ENCODE peak calls at places on chromosomes 6 and 20, in ten cellular contexts. One of them, this sample, is unnamed.

GRCh38 chr6:90261801-90262200 is 34.8 kb downstream of the BACH2 start:
- DNase-seq in spleen: no peak
- DNase-seq in GM12891: no peak
- DNase-seq in GM23338: no peak
- DNase-seq in H1: no peak
- DNase-seq in SK-N-SH: no peak
- DNase-seq in stomach: no peak
- DNase-seq in sigmoid colon: no peak
- DNase-seq in HCT116: no peak
- DNase-seq in GM12892: no peak
- DNase-seq in this sample: no peak

GRCh38 chr6:99611148-99611547 is 4.5 kb downstream of the PRDM13 start:
- DNase-seq in spleen: no peak
- DNase-seq in GM12891: no peak
- DNase-seq in GM23338: peak
- DNase-seq in H1: no peak
- DNase-seq in SK-N-SH: no peak
- DNase-seq in stomach: no peak
- DNase-seq in sigmoid colon: no peak
- DNase-seq in HCT116: no peak
- DNase-seq in GM12892: no peak
- DNase-seq in this sample: no peak

GRCh38 chr20:5829241-5829809 is 79.1 kb downstream of the SHLD1 start:
- DNase-seq in spleen: no peak
- DNase-seq in GM12891: no peak
- DNase-seq in GM23338: no peak
- DNase-seq in H1: no peak
- DNase-seq in SK-N-SH: peak
- DNase-seq in stomach: no peak
- DNase-seq in sigmoid colon: no peak
- DNase-seq in HCT116: no peak
- DNase-seq in GM12892: no peak
- DNase-seq in this sample: no peak

GRCh38 chr6:110731898-110732297 is 83.4 kb downstream of the CDK19 start:
- DNase-seq in spleen: no peak
- DNase-seq in GM12891: no peak
- DNase-seq in GM23338: peak
- DNase-seq in H1: no peak
- DNase-seq in SK-N-SH: no peak
- DNase-seq in stomach: no peak
- DNase-seq in sigmoid colon: no peak
- DNase-seq in HCT116: no peak
- DNase-seq in GM12892: no peak
- DNase-seq in this sample: no peak

GRCh38 chr6:112018619-112019416 is 35.1 kb upstream of the CCN6 start:
- DNase-seq in spleen: no peak
- DNase-seq in GM12891: no peak
- DNase-seq in GM23338: no peak
- DNase-seq in H1: no peak
- DNase-seq in SK-N-SH: peak
- DNase-seq in stomach: peak
- DNase-seq in sigmoid colon: no peak
- DNase-seq in HCT116: no peak
- DNase-seq in GM12892: no peak
- DNase-seq in this sample: peak

GRCh38 chr6:130473886-130474285 is 108.1 kb downstream of the TMEM200A start:
- DNase-seq in spleen: no peak
- DNase-seq in GM12891: no peak
- DNase-seq in GM23338: no peak
- DNase-seq in H1: no peak
- DNase-seq in SK-N-SH: no peak
- DNase-seq in stomach: no peak
- DNase-seq in sigmoid colon: no peak
- DNase-seq in HCT116: no peak
- DNase-seq in GM12892: no peak
- DNase-seq in this sample: no peak

GRCh38 chr20:19008497-19008896 is 194.9 kb downstream of the SCP2D1 start:
- DNase-seq in spleen: no peak
- DNase-seq in GM12891: no peak
- DNase-seq in GM23338: peak
- DNase-seq in H1: no peak
- DNase-seq in SK-N-SH: no peak
- DNase-seq in stomach: no peak
- DNase-seq in sigmoid colon: no peak
- DNase-seq in HCT116: no peak
- DNase-seq in GM12892: no peak
- DNase-seq in this sample: no peak

GRCh38 chr6:108119212-108120141 is 44.9 kb upstream of the OSTM1 start:
- DNase-seq in spleen: no peak
- DNase-seq in GM12891: no peak
- DNase-seq in GM23338: peak
- DNase-seq in H1: peak
- DNase-seq in SK-N-SH: peak
- DNase-seq in stomach: no peak
- DNase-seq in sigmoid colon: no peak
- DNase-seq in HCT116: no peak
- DNase-seq in GM12892: no peak
- DNase-seq in this sample: no peak

GRCh38 chr6:27867941-27868705 is 44.1 kb downstream of the OR2B2 start:
- DNase-seq in spleen: no peak
- DNase-seq in GM12891: no peak
- DNase-seq in GM23338: no peak
- DNase-seq in H1: peak
- DNase-seq in SK-N-SH: no peak
- DNase-seq in stomach: no peak
- DNase-seq in sigmoid colon: no peak
- DNase-seq in HCT116: no peak
- DNase-seq in GM12892: no peak
- DNase-seq in this sample: no peak

GRCh38 chr6:27870486-27870885 is 41.7 kb downstream of the OR2B2 start:
- DNase-seq in spleen: no peak
- DNase-seq in GM12891: no peak
- DNase-seq in GM23338: no peak
- DNase-seq in H1: no peak
- DNase-seq in SK-N-SH: no peak
- DNase-seq in stomach: no peak
- DNase-seq in sigmoid colon: no peak
- DNase-seq in HCT116: no peak
- DNase-seq in GM12892: no peak
- DNase-seq in this sample: no peak

GRCh38 chr6:27872634-27873028 is 39.6 kb downstream of the OR2B2 start:
- DNase-seq in spleen: no peak
- DNase-seq in GM12891: no peak
- DNase-seq in GM23338: no peak
- DNase-seq in H1: peak
- DNase-seq in SK-N-SH: no peak
- DNase-seq in stomach: no peak
- DNase-seq in sigmoid colon: no peak
- DNase-seq in HCT116: no peak
- DNase-seq in GM12892: no peak
- DNase-seq in this sample: no peak

GRCh38 chr6:27871919-27872633 is 40.1 kb downstream of the OR2B2 start:
- DNase-seq in spleen: peak
- DNase-seq in GM12891: peak
- DNase-seq in GM23338: peak
- DNase-seq in H1: peak
- DNase-seq in SK-N-SH: peak
- DNase-seq in stomach: peak
- DNase-seq in sigmoid colon: peak
- DNase-seq in HCT116: no peak
- DNase-seq in GM12892: peak
- DNase-seq in this sample: peak

DNA sequence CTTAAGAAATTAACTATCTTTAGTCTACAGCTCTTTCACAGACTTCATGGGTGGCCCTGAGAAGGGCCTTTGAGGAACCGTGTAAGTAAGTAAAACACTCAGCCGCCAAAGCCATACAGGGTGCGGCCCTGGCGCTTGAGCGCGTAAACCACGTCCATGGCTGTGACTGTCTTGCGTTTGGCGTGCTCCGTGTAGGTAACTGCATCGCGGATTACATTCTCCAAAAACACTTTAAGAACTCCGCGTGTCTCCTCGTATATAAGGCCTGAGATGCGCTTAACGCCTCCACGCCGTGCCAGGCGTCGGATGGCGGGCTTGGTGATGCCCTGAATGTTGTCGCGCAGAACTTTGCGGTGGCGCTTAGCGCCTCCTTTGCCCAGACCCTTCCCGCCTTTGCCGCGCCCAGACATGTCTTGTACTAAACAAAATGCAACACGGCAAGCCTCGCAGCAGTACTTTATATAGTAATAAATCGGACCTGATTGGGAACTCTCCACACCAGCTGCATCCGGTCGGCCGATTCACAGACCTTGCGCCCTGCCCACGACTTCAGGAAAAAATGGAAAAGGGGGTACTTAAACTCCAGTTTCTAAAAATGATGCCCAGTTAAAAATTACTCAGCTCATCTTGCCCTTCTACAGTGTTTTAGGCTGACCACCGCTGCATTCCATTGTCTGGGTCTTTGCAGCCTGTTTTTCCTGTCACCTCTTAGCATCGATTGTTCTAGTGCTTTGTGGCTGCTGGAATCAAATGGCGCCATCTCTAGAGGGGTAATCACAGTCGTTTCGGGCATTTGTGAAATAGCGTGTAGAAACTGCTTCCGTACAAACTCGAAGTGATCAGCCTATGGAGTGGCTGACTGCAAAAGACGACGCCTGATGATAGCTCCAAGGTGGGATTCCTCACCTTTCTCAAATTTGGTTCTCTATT is 38.8 kb downstream of the OR2B2 start:
- DNase-seq in spleen: peak
- DNase-seq in GM12891: no peak
- DNase-seq in GM23338: peak
- DNase-seq in H1: peak
- DNase-seq in SK-N-SH: peak
- DNase-seq in stomach: peak
- DNase-seq in sigmoid colon: no peak
- DNase-seq in HCT116: no peak
- DNase-seq in GM12892: no peak
- DNase-seq in this sample: no peak
- TF ChIP-seq POLR2AphosphoS5 in spleen: peak
- TF ChIP-seq POLR2AphosphoS5 in GM12891: peak
- TF ChIP-seq POLR2AphosphoS5 in GM23338: peak
- TF ChIP-seq POLR2AphosphoS5 in H1: peak
- TF ChIP-seq POLR2AphosphoS5 in SK-N-SH: peak
- TF ChIP-seq POLR2AphosphoS5 in stomach: no peak
- TF ChIP-seq POLR2AphosphoS5 in sigmoid colon: peak
- TF ChIP-seq POLR2AphosphoS5 in HCT116: no peak
- TF ChIP-seq POLR2AphosphoS5 in GM12892: peak
- TF ChIP-seq POLR2AphosphoS5 in this sample: no peak

GRCh38 chr20:38126146-38126912 is 38.7 kb downstream of the TGM2 start:
- DNase-seq in spleen: peak
- DNase-seq in GM12891: no peak
- DNase-seq in GM23338: no peak
- DNase-seq in H1: no peak
- DNase-seq in SK-N-SH: no peak
- DNase-seq in stomach: peak
- DNase-seq in sigmoid colon: peak
- DNase-seq in HCT116: no peak
- DNase-seq in GM12892: no peak
- DNase-seq in this sample: no peak

GRCh38 chr20:38125157-38126056 is 39.7 kb downstream of the TGM2 start:
- DNase-seq in spleen: peak
- DNase-seq in GM12891: no peak
- DNase-seq in GM23338: no peak
- DNase-seq in H1: peak
- DNase-seq in SK-N-SH: no peak
- DNase-seq in stomach: peak
- DNase-seq in sigmoid colon: peak
- DNase-seq in HCT116: no peak
- DNase-seq in GM12892: no peak
- DNase-seq in this sample: peak

GRCh38 chr20:38128691-38129090 is 36.4 kb downstream of the TGM2 start:
- DNase-seq in spleen: peak
- DNase-seq in GM12891: no peak
- DNase-seq in GM23338: no peak
- DNase-seq in H1: no peak
- DNase-seq in SK-N-SH: no peak
- DNase-seq in stomach: no peak
- DNase-seq in sigmoid colon: peak
- DNase-seq in HCT116: no peak
- DNase-seq in GM12892: no peak
- DNase-seq in this sample: no peak

GRCh38 chr20:38127920-38128528 is 37.0 kb downstream of the TGM2 start:
- DNase-seq in spleen: peak
- DNase-seq in GM12891: no peak
- DNase-seq in GM23338: no peak
- DNase-seq in H1: no peak
- DNase-seq in SK-N-SH: no peak
- DNase-seq in stomach: no peak
- DNase-seq in sigmoid colon: peak
- DNase-seq in HCT116: no peak
- DNase-seq in GM12892: no peak
- DNase-seq in this sample: peak

DNA sequence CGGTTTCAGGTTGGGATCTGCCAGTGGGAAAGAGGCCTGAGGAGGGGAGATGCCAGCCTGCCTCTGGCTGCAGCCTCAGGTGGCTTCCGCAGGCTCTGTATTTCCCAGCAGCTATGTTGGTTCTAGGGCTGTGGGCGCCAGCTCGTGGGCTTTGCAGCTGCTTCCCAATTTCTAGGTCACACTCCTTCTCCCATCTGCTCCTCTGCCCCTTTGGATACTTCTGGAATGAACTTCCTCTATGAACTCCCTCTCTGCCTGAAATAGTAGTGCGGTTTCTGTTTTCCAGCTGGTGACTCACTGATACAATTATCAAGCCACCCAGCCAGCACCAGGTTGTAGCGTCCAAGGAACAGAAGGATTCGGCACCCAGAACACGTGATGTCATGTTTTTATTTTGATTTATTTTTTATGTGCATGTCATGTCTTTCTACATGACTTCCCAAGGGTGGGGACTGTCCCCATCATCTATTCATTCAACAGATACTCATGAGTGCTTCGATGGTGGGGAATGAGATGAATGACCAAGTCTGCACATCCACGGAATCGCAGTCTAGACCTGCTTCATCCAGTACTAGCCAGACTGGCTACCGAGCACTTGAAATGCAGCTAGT is 38.0 kb downstream of the TGM2 start:
- DNase-seq in spleen: peak
- DNase-seq in GM12891: no peak
- DNase-seq in GM23338: no peak
- DNase-seq in H1: no peak
- DNase-seq in SK-N-SH: no peak
- DNase-seq in stomach: peak
- DNase-seq in sigmoid colon: peak
- DNase-seq in HCT116: peak
- DNase-seq in GM12892: no peak
- DNase-seq in this sample: peak
- TF ChIP-seq POLR2AphosphoS5 in spleen: no peak
- TF ChIP-seq POLR2AphosphoS5 in GM12891: no peak
- TF ChIP-seq POLR2AphosphoS5 in GM23338: no peak
- TF ChIP-seq POLR2AphosphoS5 in H1: no peak
- TF ChIP-seq POLR2AphosphoS5 in SK-N-SH: peak
- TF ChIP-seq POLR2AphosphoS5 in stomach: peak
- TF ChIP-seq POLR2AphosphoS5 in sigmoid colon: no peak
- TF ChIP-seq POLR2AphosphoS5 in HCT116: no peak
- TF ChIP-seq POLR2AphosphoS5 in GM12892: no peak
- TF ChIP-seq POLR2AphosphoS5 in this sample: no peak

GRCh38 chr20:46820682-46821081 is 74.0 kb upstream of the EYA2 start:
- DNase-seq in spleen: no peak
- DNase-seq in GM12891: no peak
- DNase-seq in GM23338: no peak
- DNase-seq in H1: no peak
- DNase-seq in SK-N-SH: no peak
- DNase-seq in stomach: peak
- DNase-seq in sigmoid colon: no peak
- DNase-seq in HCT116: no peak
- DNase-seq in GM12892: no peak
- DNase-seq in this sample: no peak
- TF ChIP-seq POLR2AphosphoS5 in spleen: no peak
- TF ChIP-seq POLR2AphosphoS5 in GM12891: no peak
- TF ChIP-seq POLR2AphosphoS5 in GM23338: no peak
- TF ChIP-seq POLR2AphosphoS5 in H1: no peak
- TF ChIP-seq POLR2AphosphoS5 in SK-N-SH: no peak
- TF ChIP-seq POLR2AphosphoS5 in stomach: no peak
- TF ChIP-seq POLR2AphosphoS5 in sigmoid colon: no peak
- TF ChIP-seq POLR2AphosphoS5 in HCT116: no peak
- TF ChIP-seq POLR2AphosphoS5 in GM12892: no peak
- TF ChIP-seq POLR2AphosphoS5 in this sample: no peak

DNA sequence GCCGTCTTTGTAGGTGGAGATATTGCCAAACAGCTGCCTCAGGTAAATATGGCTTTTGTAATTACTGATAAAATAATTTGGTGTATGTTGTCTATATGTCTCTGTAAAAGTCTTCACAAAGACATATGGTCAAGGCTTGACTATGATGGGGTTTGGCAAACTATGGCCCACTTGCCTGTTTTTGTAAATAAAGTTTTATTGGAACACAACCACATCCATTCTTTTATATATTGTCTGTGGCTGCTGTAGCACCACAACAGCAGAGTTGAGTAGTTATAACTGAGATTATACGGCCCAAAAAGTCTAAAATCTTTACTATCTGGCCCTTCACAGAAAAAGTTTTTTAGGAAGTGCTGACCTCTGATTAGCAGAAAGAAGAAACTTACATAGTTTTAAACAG is 133.6 kb downstream of the DNAH8 start:
- DNase-seq in spleen: no peak
- DNase-seq in GM12891: no peak
- DNase-seq in GM23338: no peak
- DNase-seq in H1: no peak
- DNase-seq in SK-N-SH: no peak
- DNase-seq in stomach: no peak
- DNase-seq in sigmoid colon: no peak
- DNase-seq in HCT116: no peak
- DNase-seq in GM12892: no peak
- DNase-seq in this sample: no peak
- TF ChIP-seq POLR2AphosphoS5 in spleen: no peak
- TF ChIP-seq POLR2AphosphoS5 in GM12891: no peak
- TF ChIP-seq POLR2AphosphoS5 in GM23338: no peak
- TF ChIP-seq POLR2AphosphoS5 in H1: no peak
- TF ChIP-seq POLR2AphosphoS5 in SK-N-SH: no peak
- TF ChIP-seq POLR2AphosphoS5 in stomach: no peak
- TF ChIP-seq POLR2AphosphoS5 in sigmoid colon: no peak
- TF ChIP-seq POLR2AphosphoS5 in HCT116: no peak
- TF ChIP-seq POLR2AphosphoS5 in GM12892: no peak
- TF ChIP-seq POLR2AphosphoS5 in this sample: no peak

This sample was measured in suprapubic skin.